ENCODE peak calls at places on chromosomes 16 and 17, in ten cellular contexts. H is stimulated activated CD8-positive, alpha-beta memory T cell treated with anti-CD3 and anti-CD28 coated beads, Interleukin-7, amount 100 ng/mL, for 1 hour; C is stimulated activated naive CD8-positive, alpha-beta T cell treated with anti-CD3 and anti-CD28 coated beads, Interleukin-15, amount 100 ng/mL, for 72 hours; T is neural crest cell; P is activated CD8-positive, alpha-beta memory T cell treated with anti-CD3 and anti-CD28 coated beads, Interleukin-2, amount 50 U/mL, for 48 hours; F is smooth muscle cell of the brain vasculature; O is PC-9; L is ovary; G is AG09309; D is choroid plexus epithelial cell. S is an unnamed sample.

GRCh38 chr16:67258160-67258835 is 9.5 kb downstream of the SLC9A5 start:
- DNase-seq in H (no peak), C (no peak), T (no peak), P (no peak), F (no peak), O (no peak), L (no peak), G (no peak), D (no peak), S (no peak)

GRCh38 chr16:72349719-72350118 is 177.8 kb upstream of the PMFBP1 start:
- DNase-seq in H (no peak), C (no peak), T (no peak), P (no peak), F (no peak), O (no peak), L (no peak), G (no peak), D (no peak), S (no peak)

GRCh38 chr16:84929421-84930297 is 81.7 kb downstream of the ZDHHC7 start:
- DNase-seq in H (no peak), C (no peak), T (no peak), P (no peak), F (no peak), O (no peak), L (peak; percentile 69), G (no peak), D (no peak), S (no peak)

GRCh38 chr17:44203731-44204452 is 4.2 kb upstream of the ATXN7L3 start:
- DNase-seq in H (no peak), C (peak; percentile 52), T (peak; percentile 62), P (peak; percentile 70), F (no peak), O (no peak), L (no peak), G (no peak), D (peak; percentile 77), S (peak; percentile 67)

GRCh38 chr16:24939224-24939623 is 75.9 kb downstream of the ARHGAP17 start:
- DNase-seq in H (no peak), C (no peak), T (no peak), P (no peak), F (no peak), O (no peak), L (no peak), G (no peak), D (no peak), S (no peak)

GRCh38 chr17:35747540-35748017 is 5.5 kb downstream of the GAS2L2 start:
- DNase-seq in H (peak; percentile 58), C (peak; percentile 79), T (peak; percentile 84), P (peak; percentile 90), F (peak; percentile 63), O (peak; percentile 68), L (peak; percentile 68), G (peak; percentile 37), D (peak; percentile 91), S (peak; percentile 87)

GRCh38 chr16:20319406-20319805 is 7.9 kb downstream of the GP2 start:
- DNase-seq in H (no peak), C (no peak), T (no peak), P (no peak), F (no peak), O (no peak), L (no peak), G (no peak), D (no peak), S (no peak)

GRCh38 chr17:50538549-50539410 is 6.2 kb downstream of the EPN3 start:
- DNase-seq in H (no peak), C (no peak), T (no peak), P (no peak), F (no peak), O (no peak), L (no peak), G (no peak), D (peak; percentile 49), S (no peak)

GRCh38 chr17:13513039-13513405 is 88.7 kb downstream of the HS3ST3A1 start:
- DNase-seq in H (no peak), C (no peak), T (no peak), P (no peak), F (no peak), O (no peak), L (peak; percentile 52), G (no peak), D (peak; percentile 64), S (no peak)

GRCh38 chr17:879546-879945 is 97.4 kb downstream of the MRM3 start:
- DNase-seq in H (peak; percentile 43), C (peak; percentile 61), T (peak; percentile 32), P (peak; percentile 73), F (no peak), O (peak; percentile 89), L (peak; percentile 87), G (no peak), D (peak; percentile 91), S (peak; percentile 94)

GRCh38 chr17:60147553-60148241 is 2.1 kb upstream of the CA4 start:
- DNase-seq in H (no peak), C (no peak), T (no peak), P (no peak), F (no peak), O (no peak), L (no peak), G (no peak), D (no peak), S (no peak)

GRCh38 chr17:1713878-1714487 is 3.8 kb upstream of the TLCD2 start:
- DNase-seq in H (no peak), C (no peak), T (peak; percentile 41), P (no peak), F (no peak), O (peak; percentile 57), L (peak; percentile 45), G (no peak), D (peak; percentile 56), S (peak; percentile 78)

GRCh38 chr16:27321013-27321960 is 7.5 kb downstream of the IL4R start:
- DNase-seq in H (no peak), C (no peak), T (no peak), P (no peak), F (no peak), O (no peak), L (no peak), G (no peak), D (peak; percentile 48), S (no peak)

GRCh38 chr16:67530013-67530939 is 1.6 kb downstream of the RIPOR1 start:
- DNase-seq in H (no peak), C (no peak), T (no peak), P (peak; percentile 64), F (no peak), O (peak; percentile 61), L (peak; percentile 80), G (no peak), D (peak; percentile 80), S (peak; percentile 53)

GRCh38 chr16:72886366-72886974 is 161.5 kb downstream of the ZFHX3 start:
- DNase-seq in H (no peak), C (no peak), T (no peak), P (no peak), F (no peak), O (peak; percentile 35), L (no peak), G (no peak), D (no peak), S (no peak)

GRCh38 chr17:48564200-48565023 is 13.7 kb downstream of the HOXB4 start:
- DNase-seq in H (no peak), C (no peak), T (no peak), P (no peak), F (no peak), O (no peak), L (no peak), G (no peak), D (no peak), S (no peak)

GRCh38 chr17:3035968-3036280 is 27.5 kb downstream of the OR1D5 start:
- DNase-seq in H (no peak), C (no peak), T (no peak), P (no peak), F (no peak), O (no peak), L (no peak), G (no peak), D (no peak), S (no peak)

GRCh38 chr16:28610595-28611270 is 889 bp upstream of the SULT1A1 start:
- DNase-seq in H (no peak), C (no peak), T (no peak), P (no peak), F (no peak), O (no peak), L (no peak), G (no peak), D (no peak), S (no peak)

GRCh38 chr16:23318639-23319038 is 16.5 kb downstream of the SCNN1B start:
- DNase-seq in H (no peak), C (no peak), T (no peak), P (no peak), F (no peak), O (no peak), L (no peak), G (no peak), D (no peak), S (no peak)

GRCh38 chr17:61458491-61459433 is 6.5 kb downstream of the TBX4 start:
- DNase-seq in H (no peak), C (no peak), T (no peak), P (peak; percentile 37), F (no peak), O (no peak), L (no peak), G (no peak), D (no peak), S (no peak)

GRCh38 chr16:54932737-54933254 is 2.1 kb downstream of the IRX5 start:
- DNase-seq in H (no peak), C (no peak), T (peak; percentile 28), P (no peak), F (no peak), O (no peak), L (no peak), G (no peak), D (no peak), S (peak; percentile 60)

GRCh38 chr16:11494433-11494832 is 92.3 kb downstream of the LITAF start:
- DNase-seq in H (no peak), C (no peak), T (no peak), P (no peak), F (no peak), O (no peak), L (no peak), G (no peak), D (no peak), S (peak; percentile 31)

GRCh38 chr16:6616746-6617145 is 715.9 kb upstream of the RBFOX1 start:
- DNase-seq in H (no peak), C (no peak), T (no peak), P (no peak), F (no peak), O (no peak), L (no peak), G (no peak), D (no peak), S (no peak)

GRCh38 chr17:33509331-33509730 is 216.2 kb upstream of the ASIC2 start:
- DNase-seq in H (no peak), C (no peak), T (no peak), P (no peak), F (no peak), O (no peak), L (no peak), G (no peak), D (no peak), S (no peak)

GRCh38 chr16:57061084-57061905 is 31.1 kb upstream of the CPNE2 start:
- DNase-seq in H (no peak), C (no peak), T (no peak), P (no peak), F (no peak), O (peak; percentile 84), L (peak; percentile 81), G (no peak), D (peak; percentile 38), S (no peak)

GRCh38 chr17:69358688-69359596 is 32.0 kb upstream of the ABCA5 start:
- DNase-seq in H (no peak), C (peak; percentile 5), T (no peak), P (no peak), F (no peak), O (no peak), L (no peak), G (no peak), D (peak; percentile 22), S (peak; percentile 55)

GRCh38 chr17:73566905-73567782 is 77.1 kb downstream of the SDK2 start:
- DNase-seq in H (no peak), C (peak; percentile 11), T (no peak), P (peak; percentile 58), F (no peak), O (no peak), L (no peak), G (no peak), D (no peak), S (no peak)

GRCh38 chr16:84228321-84228838 is 11.4 kb downstream of the KCNG4 start:
- DNase-seq in H (no peak), C (no peak), T (no peak), P (no peak), F (peak; percentile 85), O (peak; percentile 86), L (peak; percentile 81), G (peak; percentile 57), D (peak; percentile 88), S (peak; percentile 40)

S was measured in WTC11.